ENCODE peak calls at places on chromosomes 16 and 17, in seven cellular contexts. P, R, Z, E, G, Y and J are unnamed samples.
A peak's percentile ranks its signal among the peaks of the same experiment; 100 is the strongest.

GRCh38 chr17:41599680-41600079 is 12.9 kb downstream of the KRT16 start:
- DNase-seq in Y (no peak), Z (no peak), G (no peak), R (no peak), P (no peak), E (no peak), J (no peak)

GRCh38 chr17:27439342-27439741 is 16.9 kb upstream of the KSR1 start:
- DNase-seq in Z (no peak), P (no peak), G (no peak), E (no peak), R (no peak), Y (no peak), J (no peak)

GRCh38 chr17:4003501-4004421 is 39.5 kb upstream of the ATP2A3 start:
- DNase-seq in P (no peak), E (peak; percentile 36), G (no peak), Y (no peak), R (no peak), Z (no peak), J (no peak)

GRCh38 chr17:5203908-5204294 is 12.2 kb upstream of the ZNF594 start:
- DNase-seq in R (peak; percentile 20), P (no peak), G (no peak), Z (peak; percentile 33), E (peak; percentile 83), Y (no peak), J (no peak)

GRCh38 chr17:82334622-82335394 is 1.2 kb upstream of the SECTM1 start:
- DNase-seq in G (no peak), Y (no peak), Z (peak; percentile 37), R (no peak), E (peak; percentile 43), P (no peak), J (no peak)

GRCh38 chr16:72172105-72173034 is at the start of gene PMFBP1:
- DNase-seq in R (peak; percentile 6), G (peak; percentile 35), E (peak; percentile 92), P (peak; percentile 36), Y (peak; percentile 47), Z (peak; percentile 76), J (peak; percentile 56)

GRCh38 chr17:33896309-33896708 is 358.8 kb upstream of the CCL2 start:
- DNase-seq in Z (no peak), R (no peak), G (no peak), Y (no peak), E (no peak), P (no peak), J (no peak)

GRCh38 chr17:18139949-18140348 is 31.4 kb downstream of the MYO15A start:
- DNase-seq in Y (no peak), G (peak; percentile 53), E (peak; percentile 56), R (no peak), Z (no peak), P (no peak), J (no peak)

GRCh38 chr17:15181333-15181732 is 83.8 kb downstream of the PMP22 start:
- DNase-seq in E (peak; percentile 75), P (no peak), R (no peak), G (no peak), Y (no peak), Z (no peak), J (no peak)

GRCh38 chr17:49486012-49486641 is 9.0 kb upstream of the NGFR start:
- DNase-seq in E (no peak), Z (no peak), Y (no peak), G (no peak), P (no peak), R (no peak), J (no peak)

GRCh38 chr17:83200746-83201145 is 121.3 kb downstream of the METRNL start:
- DNase-seq in Z (no peak), R (no peak), Y (peak; percentile 22), P (no peak), G (peak; percentile 11), E (peak; percentile 47), J (peak; percentile 4)

GRCh38 chr17:32697728-32698625 is 178.9 kb downstream of the MYO1D start:
- DNase-seq in G (no peak), Z (peak; percentile 67), P (no peak), R (no peak), E (peak; percentile 21), Y (no peak), J (no peak)

GRCh38 chr16:66298006-66298405 is 68.5 kb upstream of the CDH5 start:
- DNase-seq in Z (no peak), E (no peak), G (no peak), Y (no peak), R (no peak), P (no peak), J (no peak)

GRCh38 chr16:67216612-67217490 is 10.1 kb upstream of the TMEM208 start:
- DNase-seq in R (no peak), E (peak; percentile 22), Y (peak; percentile 72), G (no peak), P (no peak), Z (no peak), J (peak; percentile 30)

GRCh38 chr16:2289282-2289681 is 21.4 kb upstream of the RNPS1 start:
- DNase-seq in Y (no peak), P (no peak), E (no peak), G (no peak), Z (no peak), R (no peak), J (no peak)

GRCh38 chr16:83689385-83689831 is 118.4 kb upstream of the HSBP1 start:
- DNase-seq in E (peak; percentile 95), P (no peak), Z (peak; percentile 91), G (no peak), R (peak; percentile 67), Y (peak; percentile 46), J (no peak)

GRCh38 chr17:72838581-72838980 is 253.9 kb downstream of the SLC39A11 start:
- DNase-seq in E (no peak), P (no peak), G (no peak), Z (no peak), R (no peak), Y (no peak), J (no peak)
- H3K9me3 ChIP-seq in E (no peaks in the 10 kb centered on the region), P (no peaks in the 10 kb centered on the region), G (no peaks in the 10 kb centered on the region), Z (no peaks in the 10 kb centered on the region), R (peaks cover 5% of the 10 kb centered on the region), Y (no peaks in the 10 kb centered on the region), J (peaks cover 14% of the 10 kb centered on the region)

DNA sequence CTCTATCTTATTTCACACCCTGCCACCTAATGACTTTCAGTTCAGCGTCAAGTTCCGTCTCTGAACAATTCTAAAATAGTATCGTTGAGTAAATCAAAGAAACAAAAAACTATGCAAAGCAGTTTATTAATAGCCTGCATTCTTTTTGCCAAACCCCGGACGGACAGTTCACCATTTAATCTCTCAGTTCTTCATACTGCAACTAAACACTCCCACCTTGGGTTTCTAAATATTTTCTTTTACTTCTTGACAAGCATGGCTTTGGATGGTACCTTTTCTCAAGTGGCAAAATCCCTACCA is 1.2 kb downstream of the MYH11 start:
- DNase-seq in E (no peak), R (no peak), Y (no peak), P (no peak), G (no peak), Z (no peak), J (no peak)
- H3K4me3 ChIP-seq in E (no peak overlapping the region), R (no peak overlapping the region), Y (peak overlapping the region; percentile 74), P (no peak overlapping the region), G (peak overlapping the region; percentile 58), Z (no peak overlapping the region), J (no peak overlapping the region)

DNA sequence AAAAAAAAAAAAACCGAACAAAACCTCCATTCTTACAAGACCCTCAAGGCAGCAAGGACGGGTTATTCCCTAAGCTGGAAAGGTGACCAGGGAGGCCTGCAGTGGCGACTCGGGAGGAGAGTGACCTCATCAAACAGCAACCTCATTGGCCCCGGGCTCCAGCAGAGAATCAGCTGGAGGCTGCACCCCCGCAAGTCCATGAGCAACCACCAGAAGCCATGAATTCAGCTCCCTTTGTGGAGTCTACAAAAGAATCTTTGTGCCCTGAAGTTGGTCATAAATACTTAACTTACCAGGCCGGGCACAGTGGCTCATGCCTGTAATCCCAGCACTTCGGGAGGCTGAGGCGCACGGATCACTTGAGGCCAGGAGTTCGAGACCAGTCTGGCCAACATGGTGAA is 80.9 kb upstream of the CREBBP start:
- DNase-seq in Z (peak; percentile 58), Y (no peak), R (no peak), E (peak; percentile 79), G (peak; percentile 58), P (no peak), J (no peak)
- H3K27me3 ChIP-seq in Z (peaks cover 7% of the 10 kb centered on the region), Y (no peaks in the 10 kb centered on the region), R (no peaks in the 10 kb centered on the region), E (no peaks in the 10 kb centered on the region), G (no peaks in the 10 kb centered on the region), P (no peaks in the 10 kb centered on the region), J (no peaks in the 10 kb centered on the region)

DNA sequence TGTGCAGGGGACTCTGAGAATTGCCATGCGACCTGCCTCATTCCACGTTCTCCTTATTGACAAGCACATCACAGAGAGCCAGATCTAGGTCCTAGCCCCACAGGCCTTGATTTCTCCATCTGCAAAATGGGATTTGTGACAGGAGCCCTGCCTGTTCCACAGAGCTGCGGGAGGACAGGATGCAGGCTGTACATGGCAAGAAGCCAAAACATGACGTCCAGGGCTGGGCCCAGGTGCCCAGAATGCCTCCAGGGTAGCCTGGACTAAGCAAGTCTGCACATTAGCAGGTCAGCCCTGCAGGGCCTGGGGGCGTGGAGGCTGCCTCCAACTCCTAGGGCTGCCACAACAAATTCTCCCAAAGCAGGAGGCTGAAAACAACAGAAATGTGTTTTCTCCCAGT is 235.7 kb upstream of the SDK2 start:
- DNase-seq in Y (no peak), E (no peak), G (no peak), R (no peak), P (no peak), Z (no peak), J (no peak)
- H3K9me3 ChIP-seq in Y (no peaks in the 10 kb centered on the region), E (no peaks in the 10 kb centered on the region), G (no peaks in the 10 kb centered on the region), R (peaks cover 51% of the 10 kb centered on the region), P (no peaks in the 10 kb centered on the region), Z (no peaks in the 10 kb centered on the region), J (no peaks in the 10 kb centered on the region)

GRCh38 chr17:21523482-21524210 is 147.5 kb downstream of the KCNJ12 start:
- DNase-seq in G (no peak), Z (no peak), P (no peak), R (no peak), E (no peak), Y (no peak), J (no peak)
- H3K4me3 ChIP-seq in G (no peak overlapping the region), Z (no peak overlapping the region), P (no peak overlapping the region), R (no peak overlapping the region), E (no peak overlapping the region), Y (no peak overlapping the region), J (no peak overlapping the region)

GRCh38 chr17:79657861-79658810 is 47.3 kb upstream of the RBFOX3 start:
- DNase-seq in P (no peak), G (peak; percentile 9), E (no peak), R (no peak), Z (no peak), Y (no peak), J (no peak)
- H3K27me3 ChIP-seq in P (peaks cover 9% of the 10 kb centered on the region), G (no peaks in the 10 kb centered on the region), E (peaks cover 23% of the 10 kb centered on the region), R (peaks cover 19% of the 10 kb centered on the region), Z (no peaks in the 10 kb centered on the region), Y (peaks cover 41% of the 10 kb centered on the region), J (no peaks in the 10 kb centered on the region)

GRCh38 chr17:16551878-16552636 is 16.9 kb downstream of the ZNF287 start:
- DNase-seq in G (no peak), Y (no peak), Z (no peak), E (no peak), P (no peak), R (no peak), J (no peak)
- H3K9me3 ChIP-seq in G (no peaks in the 10 kb centered on the region), Y (peaks cover 94% of the 10 kb centered on the region), Z (peaks cover 65% of the 10 kb centered on the region), E (peaks cover 25% of the 10 kb centered on the region), P (peaks cover 89% of the 10 kb centered on the region), R (peaks cover 24% of the 10 kb centered on the region), J (peaks cover 92% of the 10 kb centered on the region)